ENCODE peak calls at places on chromosome 21, in eight cellular contexts. O is lower lobe of right lung, R is tibial artery, L is fibroblast of the aortic adventitia, W is H9, C is astrocyte of the spinal cord, S is right atrium auricular region, K is upper lobe of right lung. Z is an unnamed sample.

GRCh38 chr21:34129971-34130597 is 56.7 kb downstream of the MRPS6 start:
- DNase-seq in O (no peak), R (no peak), L (peak), W (peak), C (no peak), S (no peak), K (no peak), Z (no peak)

GRCh38 chr21:45981641-45982255 is at the start of gene COL6A1:
- DNase-seq in O (peak), R (peak), L (peak), W (peak), C (peak), S (no peak), K (peak), Z (peak)

GRCh38 chr21:29749957-29750356 is 189.8 kb downstream of the GRIK1 start:
- DNase-seq in O (no peak), R (no peak), L (no peak), W (no peak), C (no peak), S (no peak), K (no peak), Z (no peak)

GRCh38 chr21:46604975-46605758 is at the start of gene S100B:
- DNase-seq in O (no peak), R (no peak), L (peak), W (peak), C (no peak), S (no peak), K (peak), Z (no peak)

GRCh38 chr21:17784604-17785402 is 34.4 kb downstream of the C21orf91 start:
- DNase-seq in O (no peak), R (no peak), L (no peak), W (no peak), C (peak), S (no peak), K (no peak), Z (no peak)

GRCh38 chr21:23131177-23131576 is 2133.0 kb downstream of the NCAM2 start:
- DNase-seq in O (no peak), R (no peak), L (no peak), W (no peak), C (no peak), S (no peak), K (no peak), Z (no peak)

GRCh38 chr21:46667191-46667734 is 31.8 kb downstream of the PRMT2 start:
- DNase-seq in O (no peak), R (no peak), L (peak), W (peak), C (peak), S (no peak), K (no peak), Z (no peak)

GRCh38 chr21:38956791-38957571 is 151.3 kb downstream of the ETS2 start:
- DNase-seq in O (peak), R (no peak), L (no peak), W (no peak), C (no peak), S (no peak), K (no peak), Z (no peak)

GRCh38 chr21:26962516-26963305 is 4.2 kb downstream of the ADAMTS5 start:
- DNase-seq in O (no peak), R (no peak), L (peak), W (no peak), C (no peak), S (no peak), K (no peak), Z (no peak)

GRCh38 chr21:17613242-17613676 is 558 bp upstream of the BTG3 start:
- DNase-seq in O (peak), R (peak), L (peak), W (no peak), C (peak), S (peak), K (peak), Z (peak)

GRCh38 chr21:39845581-39846130 is 21.6 kb upstream of the PCP4 start:
- DNase-seq in O (no peak), R (no peak), L (no peak), W (no peak), C (peak), S (no peak), K (no peak), Z (no peak)

GRCh38 chr21:14533555-14534400 is 12.3 kb downstream of the SAMSN1 start:
- DNase-seq in O (no peak), R (no peak), L (peak), W (no peak), C (peak), S (no peak), K (no peak), Z (no peak)

GRCh38 chr21:30994917-30995316 is 43.4 kb downstream of the KRTAP19-8 start:
- DNase-seq in O (no peak), R (no peak), L (no peak), W (no peak), C (no peak), S (no peak), K (no peak), Z (no peak)

GRCh38 chr21:45631540-45631939 is 12.0 kb upstream of the PCBP3 start:
- DNase-seq in O (no peak), R (no peak), L (no peak), W (peak), C (no peak), S (no peak), K (no peak), Z (no peak)

GRCh38 chr21:33300701-33301631 is 23.8 kb upstream of the IFNAR1 start:
- DNase-seq in O (no peak), R (no peak), L (no peak), W (no peak), C (no peak), S (no peak), K (no peak), Z (peak)

GRCh38 chr21:29360799-29361765 is 62.4 kb downstream of the BACH1 start:
- DNase-seq in O (no peak), R (no peak), L (no peak), W (no peak), C (no peak), S (no peak), K (no peak), Z (no peak)

GRCh38 chr21:14058566-14058965 is 152.2 kb downstream of the LIPI start:
- DNase-seq in O (peak), R (no peak), L (no peak), W (no peak), C (no peak), S (no peak), K (peak), Z (no peak)

GRCh38 chr21:34004984-34005383 is 68.4 kb upstream of the MRPS6 start:
- DNase-seq in O (no peak), R (peak), L (no peak), W (no peak), C (no peak), S (no peak), K (no peak), Z (no peak)

GRCh38 chr21:45942755-45943629 is 38.6 kb upstream of the COL6A1 start:
- DNase-seq in O (no peak), R (no peak), L (no peak), W (no peak), C (no peak), S (no peak), K (no peak), Z (no peak)

GRCh38 chr21:40345700-40346099 is 478.5 kb downstream of the PCP4 start:
- DNase-seq in O (no peak), R (no peak), L (no peak), W (no peak), C (no peak), S (no peak), K (no peak), Z (no peak)

GRCh38 chr21:46393451-46393940 is 65.2 kb upstream of the DIP2A start:
- DNase-seq in O (peak), R (no peak), L (no peak), W (no peak), C (no peak), S (no peak), K (no peak), Z (no peak)

GRCh38 chr21:46056450-46056903 is 41.4 kb upstream of the COL6A2 start:
- DNase-seq in O (peak), R (peak), L (peak), W (peak), C (peak), S (peak), K (peak), Z (peak)

GRCh38 chr21:46063734-46064680 is 33.9 kb upstream of the COL6A2 start:
- DNase-seq in O (peak), R (no peak), L (no peak), W (peak), C (no peak), S (peak), K (peak), Z (peak)

GRCh38 chr21:46325073-46325912 is 1.3 kb downstream of the PCNT start:
- DNase-seq in O (peak), R (peak), L (peak), W (peak), C (peak), S (no peak), K (peak), Z (no peak)

GRCh38 chr21:29350246-29350779 is 51.6 kb downstream of the BACH1 start:
- DNase-seq in O (no peak), R (no peak), L (peak), W (no peak), C (no peak), S (no peak), K (no peak), Z (no peak)

GRCh38 chr21:29416268-29416667 is 117.5 kb downstream of the BACH1 start:
- DNase-seq in O (no peak), R (no peak), L (no peak), W (no peak), C (no peak), S (no peak), K (no peak), Z (no peak)

GRCh38 chr21:45228656-45229240 is 58.9 kb downstream of the POFUT2 start:
- DNase-seq in O (no peak), R (no peak), L (no peak), W (no peak), C (no peak), S (no peak), K (no peak), Z (no peak)

GRCh38 chr21:35965699-35966098 is 94.6 kb downstream of the SETD4 start:
- DNase-seq in O (no peak), R (no peak), L (no peak), W (no peak), C (no peak), S (no peak), K (no peak), Z (no peak)

GRCh38 chr21:35968564-35968963 is 91.8 kb downstream of the SETD4 start:
- DNase-seq in O (no peak), R (no peak), L (no peak), W (no peak), C (no peak), S (no peak), K (no peak), Z (no peak)

GRCh38 chr21:35963920-35964451 is 96.3 kb downstream of the SETD4 start:
- DNase-seq in O (no peak), R (no peak), L (no peak), W (no peak), C (no peak), S (no peak), K (no peak), Z (no peak)

GRCh38 chr21:35962917-35963316 is 97.4 kb downstream of the SETD4 start:
- DNase-seq in O (no peak), R (no peak), L (no peak), W (no peak), C (no peak), S (no peak), K (no peak), Z (no peak)
- TF ChIP-seq CTCF in O (no peak), R (no peak), L (no peak), W (no peak), C (no peak), S (no peak), K (no peak), Z (no peak)

GRCh38 chr21:42624095-42624830 is 29.2 kb upstream of the PDE9A start:
- DNase-seq in O (no peak), R (no peak), L (no peak), W (no peak), C (no peak), S (no peak), K (peak), Z (peak)
- TF ChIP-seq CTCF in O (no peak), R (no peak), L (no peak), W (no peak), C (no peak), S (no peak), K (no peak), Z (no peak)

GRCh38 chr21:43005635-43006034 is 31.3 kb downstream of the PKNOX1 start:
- DNase-seq in O (no peak), R (no peak), L (no peak), W (no peak), C (no peak), S (no peak), K (no peak), Z (no peak)

GRCh38 chr21:43006874-43007208 is 32.5 kb downstream of the PKNOX1 start:
- DNase-seq in O (no peak), R (no peak), L (no peak), W (no peak), C (no peak), S (no peak), K (no peak), Z (no peak)

GRCh38 chr21:43001316-43001715 is 27.0 kb downstream of the PKNOX1 start:
- DNase-seq in O (no peak), R (no peak), L (no peak), W (no peak), C (no peak), S (no peak), K (peak), Z (no peak)

DNA sequence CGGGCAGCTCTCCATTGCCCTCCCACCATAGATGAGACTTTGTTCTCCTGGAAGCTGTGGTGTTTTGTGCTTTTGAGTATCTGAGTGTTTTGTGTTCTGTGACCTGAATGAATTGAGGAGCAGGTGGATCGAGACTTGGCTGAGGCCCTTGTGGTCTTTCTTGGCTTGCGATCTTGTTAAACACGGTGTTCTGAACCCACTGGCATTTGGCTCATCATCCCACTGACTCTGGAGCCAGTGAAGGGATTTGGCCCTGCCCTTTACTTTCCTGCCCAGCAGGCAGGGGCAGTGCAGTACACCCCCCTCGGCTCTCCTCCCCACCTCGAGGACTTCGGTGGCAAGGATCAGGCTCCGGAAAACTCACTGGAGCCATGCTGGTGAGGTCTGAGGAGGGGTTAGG is 30.6 kb downstream of the PKNOX1 start:
- DNase-seq in O (no peak), R (no peak), L (no peak), W (no peak), C (no peak), S (no peak), K (no peak), Z (no peak)
- TF ChIP-seq CTCF in O (no peak), R (no peak), L (no peak), W (no peak), C (no peak), S (no peak), K (no peak), Z (no peak)

GRCh38 chr21:37564341-37564923 is 197.9 kb downstream of the DYRK1A start:
- DNase-seq in O (peak), R (peak), L (peak), W (peak), C (peak), S (peak), K (peak), Z (peak)
- TF ChIP-seq CTCF in O (no peak), R (no peak), L (no peak), W (no peak), C (no peak), S (no peak), K (no peak), Z (no peak)

GRCh38 chr21:15729674-15730483 is at the start of gene USP25:
- DNase-seq in O (peak), R (peak), L (peak), W (peak), C (peak), S (peak), K (peak), Z (peak)
- TF ChIP-seq CTCF in O (peak), R (no peak), L (peak), W (no peak), C (peak), S (no peak), K (no peak), Z (no peak)

DNA sequence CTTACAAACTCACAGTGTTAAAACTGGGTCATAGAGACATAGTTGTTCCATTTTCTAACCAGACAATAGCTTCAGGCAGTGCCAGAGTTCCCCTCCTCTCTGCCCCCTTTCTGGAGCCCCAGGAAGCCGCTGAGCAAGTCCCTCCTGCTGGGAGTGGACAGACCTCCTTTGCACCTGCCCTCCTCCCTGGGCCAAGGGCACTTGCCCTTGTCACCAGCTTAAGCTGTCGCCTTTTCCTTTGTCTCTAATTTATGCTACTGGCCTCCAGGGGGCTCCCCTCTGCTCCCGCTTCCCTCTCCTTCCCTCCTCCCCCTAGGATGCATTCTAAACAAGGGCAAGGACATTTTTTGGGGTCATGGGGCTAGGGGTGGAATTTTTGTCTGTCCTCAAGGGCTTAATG is 182.4 kb downstream of the MIS18A start:
- DNase-seq in O (no peak), R (no peak), L (peak), W (peak), C (no peak), S (no peak), K (no peak), Z (no peak)
- TF ChIP-seq CTCF in O (no peak), R (no peak), L (peak), W (peak), C (peak), S (peak), K (no peak), Z (no peak)

DNA sequence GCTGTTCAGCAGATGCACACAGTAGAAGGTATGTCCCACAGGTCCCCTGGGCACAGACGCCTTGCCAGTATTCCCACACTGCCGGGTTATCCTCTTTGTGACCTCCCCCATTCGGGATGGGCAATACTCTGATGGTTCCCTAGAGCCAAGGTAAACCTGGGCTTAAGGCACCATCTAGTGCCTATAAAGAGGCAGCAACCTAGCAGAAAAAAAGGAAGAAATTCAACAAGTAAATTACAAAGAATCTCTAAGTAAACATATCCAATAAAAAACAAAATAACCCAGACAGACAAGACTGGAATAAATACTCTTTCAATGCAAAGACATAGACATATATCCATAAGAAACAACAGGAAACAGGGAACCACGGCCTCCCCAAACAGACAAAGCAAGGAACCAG is 39.4 kb downstream of the HSF2BP start:
- DNase-seq in O (no peak), R (no peak), L (no peak), W (no peak), C (no peak), S (no peak), K (no peak), Z (no peak)
- TF ChIP-seq CTCF in O (no peak), R (no peak), L (peak), W (peak), C (no peak), S (no peak), K (peak), Z (no peak)